ENCODE peak calls at places on chromosomes 16 and 17, in nine cellular contexts. F, A, D, X, G, Y, E, B and V are unnamed samples.

GRCh38 chr17:151886-152859 is 14.8 kb downstream of the SCGB1C2 start:
- DNase-seq in F (peak; percentile 8), A (no peak), D (no peak), X (no peak), G (peak; percentile 15), Y (peak; percentile 35), E (no peak), B (no peak), V (no peak)

GRCh38 chr17:44083250-44083849 is 12.8 kb downstream of the G6PC3 start:
- DNase-seq in F (no peak), A (no peak), D (no peak), X (no peak), G (peak; percentile 26), Y (no peak), E (no peak), B (peak; percentile 57), V (no peak)

GRCh38 chr16:50588276-50588675 is 40.1 kb downstream of the NKD1 start:
- DNase-seq in F (no peak), A (no peak), D (no peak), X (no peak), G (no peak), Y (no peak), E (no peak), B (no peak), V (no peak)

GRCh38 chr17:17167986-17168385 is 38.1 kb downstream of the PLD6 start:
- DNase-seq in F (no peak), A (no peak), D (no peak), X (no peak), G (no peak), Y (no peak), E (no peak), B (no peak), V (no peak)

GRCh38 chr17:72077326-72077960 is 43.4 kb upstream of the SOX9 start:
- DNase-seq in F (peak; percentile 10), A (no peak), D (no peak), X (no peak), G (no peak), Y (no peak), E (no peak), B (peak; percentile 8), V (no peak)

GRCh38 chr16:54930034-54930938 is at the start of gene IRX5:
- DNase-seq in F (peak; percentile 81), A (peak; percentile 67), D (peak; percentile 92), X (peak; percentile 65), G (peak; percentile 89), Y (peak; percentile 86), E (peak; percentile 40), B (peak; percentile 63), V (peak; percentile 84)

GRCh38 chr16:72989203-72989991 is 58.5 kb downstream of the ZFHX3 start:
- DNase-seq in F (peak; percentile 93), A (peak; percentile 39), D (no peak), X (no peak), G (peak; percentile 45), Y (no peak), E (no peak), B (peak; percentile 40), V (no peak)

GRCh38 chr17:47120521-47121095 is 68.5 kb downstream of the CDC27 start:
- DNase-seq in F (peak; percentile 77), A (no peak), D (no peak), X (no peak), G (no peak), Y (no peak), E (no peak), B (no peak), V (no peak)

GRCh38 chr17:80460286-80460881 is 16.0 kb downstream of the NPTX1 start:
- DNase-seq in F (no peak), A (no peak), D (no peak), X (no peak), G (no peak), Y (no peak), E (no peak), B (no peak), V (no peak)

GRCh38 chr16:57022445-57022844 is 33.1 kb downstream of the NLRC5 start:
- DNase-seq in F (no peak), A (no peak), D (no peak), X (no peak), G (no peak), Y (no peak), E (no peak), B (no peak), V (no peak)

GRCh38 chr16:65153365-65154105 is 31.7 kb upstream of the CDH11 start:
- DNase-seq in F (no peak), A (no peak), D (no peak), X (no peak), G (no peak), Y (no peak), E (no peak), B (no peak), V (no peak)

GRCh38 chr16:55155815-55156214 is 168.2 kb upstream of the IRX6 start:
- DNase-seq in F (no peak), A (no peak), D (no peak), X (no peak), G (no peak), Y (no peak), E (no peak), B (no peak), V (no peak)

GRCh38 chr17:50257574-50258224 is 16.6 kb upstream of the TMEM92 start:
- DNase-seq in F (no peak), A (no peak), D (no peak), X (no peak), G (no peak), Y (no peak), E (no peak), B (no peak), V (peak; percentile 42)

GRCh38 chr17:39660011-39660360 is 5.2 kb upstream of the TCAP start:
- DNase-seq in F (no peak), A (no peak), D (no peak), X (no peak), G (no peak), Y (peak; percentile 46), E (no peak), B (no peak), V (no peak)

GRCh38 chr16:680625-680945 is 375 bp downstream of the STUB1 start:
- DNase-seq in F (no peak), A (no peak), D (no peak), X (no peak), G (no peak), Y (no peak), E (no peak), B (no peak), V (no peak)

GRCh38 chr16:24754543-24754942 is 25.1 kb downstream of the TNRC6A start:
- DNase-seq in F (no peak), A (no peak), D (no peak), X (no peak), G (no peak), Y (no peak), E (no peak), B (no peak), V (no peak)

GRCh38 chr16:25155553-25156460 is 44.3 kb downstream of the LCMT1 start:
- DNase-seq in F (peak; percentile 34), A (no peak), D (no peak), X (no peak), G (peak; percentile 29), Y (no peak), E (no peak), B (no peak), V (no peak)

GRCh38 chr16:89922884-89923639 is at the start of gene TUBB3:
- DNase-seq in F (peak; percentile 77), A (no peak), D (peak; percentile 69), X (peak; percentile 58), G (peak; percentile 83), Y (no peak), E (no peak), B (peak; percentile 56), V (peak; percentile 56)

GRCh38 chr16:27110524-27110896 is 43.8 kb downstream of the C16orf82 start:
- DNase-seq in F (no peak), A (no peak), D (no peak), X (no peak), G (no peak), Y (no peak), E (no peak), B (no peak), V (no peak)
- H3K4me3 ChIP-seq in F (no peak overlapping the region), A (no peak overlapping the region), D (no peak overlapping the region), X (no peak overlapping the region), G (no peak overlapping the region), Y (peak overlapping the region; percentile 37), E (peak overlapping the region; percentile 43), B (no peak overlapping the region), V (no peak overlapping the region)

DNA sequence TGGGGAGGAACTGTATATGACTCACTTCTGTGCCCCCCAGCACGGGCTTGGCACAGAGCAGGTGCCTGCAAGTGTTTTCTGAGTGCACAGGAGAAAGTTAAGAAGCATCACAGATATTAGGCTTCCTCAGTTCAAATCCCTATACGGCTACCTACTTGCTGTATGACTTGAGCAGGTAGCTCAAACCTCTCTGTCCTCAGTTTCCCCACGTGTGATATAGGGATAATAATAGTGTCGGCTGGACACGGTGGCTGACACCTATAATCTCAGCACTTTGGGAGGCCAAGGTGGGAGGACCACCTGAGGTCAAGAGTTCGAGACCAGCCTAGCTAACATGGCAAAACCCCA is 95.7 kb downstream of the C16orf78 start:
- DNase-seq in F (no peak), A (no peak), D (no peak), X (no peak), G (no peak), Y (no peak), E (no peak), B (no peak), V (no peak)
- TF ChIP-seq POLR2A in F (no peak), A (no peak), D (no peak), X (no peak), G (no peak), Y (no peak), E (no peak), B (no peak), V (no peak)

GRCh38 chr17:48593126-48593829 is at the start of gene HOXB5:
- DNase-seq in F (peak; percentile 22), A (no peak), D (no peak), X (no peak), G (no peak), Y (no peak), E (no peak), B (no peak), V (no peak)
- H3K4me3 ChIP-seq in F (peak within 1 kb of the TSS; percentile 91), A (no peak within 1 kb of the TSS), D (peak within 1 kb of the TSS; percentile 44), X (peak within 1 kb of the TSS; percentile 35), G (no peak within 1 kb of the TSS), Y (peak within 1 kb of the TSS; percentile 44), E (peak within 1 kb of the TSS; percentile 43), B (no peak within 1 kb of the TSS), V (peak within 1 kb of the TSS; percentile 20)

GRCh38 chr17:45127209-45127582 is 5.1 kb downstream of the PLCD3 start:
- DNase-seq in F (no peak), A (no peak), D (peak; percentile 61), X (peak; percentile 56), G (no peak), Y (no peak), E (no peak), B (no peak), V (no peak)

GRCh38 chr17:45129426-45129939 is 2.8 kb downstream of the PLCD3 start:
- DNase-seq in F (no peak), A (no peak), D (no peak), X (peak; percentile 58), G (no peak), Y (no peak), E (no peak), B (no peak), V (no peak)

GRCh38 chr17:45128989-45129388 is 3.3 kb downstream of the PLCD3 start:
- DNase-seq in F (no peak), A (no peak), D (no peak), X (no peak), G (no peak), Y (no peak), E (no peak), B (no peak), V (no peak)

GRCh38 chr17:45128331-45128730 is 4.0 kb downstream of the PLCD3 start:
- DNase-seq in F (no peak), A (no peak), D (no peak), X (no peak), G (no peak), Y (no peak), E (no peak), B (no peak), V (no peak)

GRCh38 chr17:45127583-45128300 is 4.6 kb downstream of the PLCD3 start:
- DNase-seq in F (peak; percentile 42), A (no peak), D (peak; percentile 88), X (peak; percentile 90), G (peak; percentile 73), Y (no peak), E (peak; percentile 55), B (no peak), V (peak; percentile 72)
- TF ChIP-seq POLR2A in F (no peak), A (no peak), D (no peak), X (no peak), G (peak; percentile 48), Y (no peak), E (no peak), B (no peak), V (no peak)